ENCODE peak calls at places on chromosomes 16 and 17, in five cellular contexts. K, Q, W, H and L are unnamed samples.

GRCh38 chr17:82078433-82078832 is 12.8 kb upstream of the DUS1L start:
- DNase-seq in H (no peak), K (no peak), Q (no peak), W (no peak), L (no peak)

GRCh38 chr17:27667656-27668487 is 36.9 kb downstream of the LGALS9 start:
- DNase-seq in W (no peak), H (peak), Q (no peak), K (no peak), L (no peak)

GRCh38 chr17:41824086-41824485 is 11.3 kb downstream of the FKBP10 start:
- DNase-seq in H (no peak), Q (no peak), W (no peak), K (no peak), L (no peak)

GRCh38 chr16:14024300-14024699 is 46.8 kb upstream of the MRTFB start:
- DNase-seq in H (no peak), Q (no peak), K (peak), W (no peak), L (no peak)

GRCh38 chr17:75832164-75832651 is 12.0 kb downstream of the UNC13D start:
- DNase-seq in W (no peak), Q (no peak), K (peak), H (no peak), L (no peak)

GRCh38 chr17:74147966-74148365 is 55.5 kb upstream of the RPL38 start:
- DNase-seq in H (no peak), W (no peak), Q (no peak), K (no peak), L (peak)

GRCh38 chr16:85615014-85615851 is 2.1 kb downstream of the GSE1 start:
- DNase-seq in H (no peak), K (no peak), W (peak), Q (peak), L (peak)

GRCh38 chr16:20774703-20775362 is 11.0 kb downstream of the ACSM3 start:
- DNase-seq in K (peak), H (peak), Q (peak), W (peak), L (peak)

GRCh38 chr16:1177053-1177452 is 24.1 kb downstream of the CACNA1H start:
- DNase-seq in W (no peak), Q (no peak), H (no peak), K (no peak), L (no peak)

GRCh38 chr16:68071547-68071901 is 13.6 kb upstream of the NFATC3 start:
- DNase-seq in K (no peak), Q (no peak), W (no peak), H (no peak), L (no peak)

GRCh38 chr17:59848778-59849177 is 44.0 kb downstream of the TUBD1 start:
- DNase-seq in K (no peak), Q (no peak), H (peak), W (peak), L (peak)

GRCh38 chr17:47802341-47803022 is 19.1 kb downstream of the OSBPL7 start:
- DNase-seq in W (peak), Q (peak), H (no peak), K (peak), L (peak)